ENCODE peak calls at places on chromosomes 11 and 22, in seven cellular contexts. L, N, X, M, P, I and W are unnamed samples.
A peak's percentile ranks its signal among the peaks of the same experiment; 100 is the strongest.

GRCh38 chr11:62464655-62465054 is 45.8 kb downstream of the SCGB1A1 start:
- DNase-seq in N (no peak), M (no peak), X (no peak), P (no peak), I (no peak), L (peak; percentile 16), W (no peak)

GRCh38 chr22:29457730-29458129 is 19.3 kb downstream of the RFPL1 start:
- DNase-seq in N (no peak), L (peak; percentile 16), I (peak; percentile 65), X (peak; percentile 47), P (no peak), M (no peak), W (no peak)

GRCh38 chr11:503179-503981 is 3.7 kb downstream of the RNH1 start:
- DNase-seq in X (no peak), L (no peak), P (no peak), N (peak; percentile 66), M (no peak), I (peak; percentile 75), W (no peak)

GRCh38 chr11:65925397-65925796 is 6.2 kb downstream of the DRAP1 start:
- DNase-seq in X (no peak), N (no peak), I (no peak), M (no peak), P (no peak), L (no peak), W (no peak)

GRCh38 chr22:49630448-49630946 is 197.2 kb downstream of the BRD1 start:
- DNase-seq in X (no peak), N (no peak), L (no peak), I (no peak), P (no peak), M (no peak), W (no peak)

GRCh38 chr22:50146440-50147228 is 23.9 kb upstream of the PANX2 start:
- DNase-seq in I (peak; percentile 72), L (peak; percentile 75), N (peak; percentile 64), X (no peak), P (no peak), M (no peak), W (no peak)

GRCh38 chr22:44828193-44828592 is 75.8 kb downstream of the ARHGAP8 start:
- DNase-seq in N (no peak), P (no peak), M (no peak), I (peak; percentile 46), X (peak; percentile 60), L (no peak), W (no peak)

GRCh38 chr11:73945396-73945795 is 5.4 kb upstream of the DNAJB13 start:
- DNase-seq in M (no peak), N (no peak), P (no peak), L (no peak), X (no peak), I (no peak), W (no peak)

GRCh38 chr22:19723990-19724827 is 870 bp downstream of the GP1BB start:
- DNase-seq in N (no peak), X (peak; percentile 85), I (peak; percentile 97), P (no peak), L (peak; percentile 54), M (no peak), W (no peak)

GRCh38 chr11:57616595-57616994 is 19.1 kb downstream of the SERPING1 start:
- DNase-seq in P (no peak), L (no peak), N (no peak), X (no peak), I (no peak), M (no peak), W (no peak)

GRCh38 chr11:57406337-57406904 is 16.0 kb upstream of the PRG2 start:
- DNase-seq in X (no peak), L (peak; percentile 10), I (no peak), M (no peak), P (no peak), N (peak; percentile 57), W (no peak)

GRCh38 chr11:96424693-96425092 is 34.9 kb downstream of the JRKL start:
- DNase-seq in I (no peak), M (no peak), X (no peak), N (no peak), L (no peak), P (no peak), W (no peak)

GRCh38 chr11:96430668-96431067 is 40.9 kb downstream of the JRKL start:
- DNase-seq in P (no peak), N (no peak), I (no peak), L (no peak), M (no peak), X (no peak), W (no peak)

GRCh38 chr11:96426356-96427103 is 36.7 kb downstream of the JRKL start:
- DNase-seq in M (no peak), N (no peak), X (no peak), L (no peak), I (peak; percentile 62), P (no peak), W (no peak)
- TF ChIP-seq CTCF in M (peak; percentile 62), N (peak; percentile 46), X (peak; percentile 66), L (peak; percentile 64), I (peak; percentile 74), P (peak; percentile 60), W (no peak)

GRCh38 chr11:110491577-110492352 is 62.0 kb downstream of the FDX1 start:
- DNase-seq in M (no peak), N (no peak), L (no peak), X (no peak), P (no peak), I (no peak), W (no peak)

GRCh38 chr11:110481523-110481922 is 51.8 kb downstream of the FDX1 start:
- DNase-seq in I (peak; percentile 26), X (no peak), N (no peak), M (no peak), P (no peak), L (no peak), W (no peak)

GRCh38 chr11:110488446-110488845 is 58.7 kb downstream of the FDX1 start:
- DNase-seq in N (no peak), P (no peak), X (no peak), M (no peak), L (no peak), I (no peak), W (no peak)

GRCh38 chr11:110490886-110491285 is 61.1 kb downstream of the FDX1 start:
- DNase-seq in P (no peak), X (no peak), N (no peak), M (no peak), L (no peak), I (peak; percentile 7), W (no peak)

DNA sequence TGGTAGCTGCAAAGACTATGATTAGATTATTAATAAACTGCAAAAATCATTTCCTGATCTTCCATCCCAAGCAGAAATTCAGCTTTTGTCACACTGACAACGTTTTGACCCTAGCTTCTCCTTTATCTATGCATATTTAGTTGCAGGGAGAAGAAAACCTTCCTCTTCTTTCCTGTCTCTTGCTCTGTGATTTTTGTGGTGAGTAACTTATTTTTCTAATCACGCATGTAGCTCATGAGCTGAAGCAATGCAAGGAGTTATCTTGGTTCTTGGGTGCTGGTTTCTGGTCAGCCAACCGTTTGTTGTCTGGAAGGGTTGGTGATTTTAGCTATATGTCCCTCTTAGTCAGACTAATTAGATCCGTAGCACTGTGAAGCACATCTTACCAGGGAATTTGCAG is 56.4 kb downstream of the FDX1 start:
- DNase-seq in I (no peak), M (no peak), X (no peak), P (no peak), L (no peak), N (no peak), W (no peak)
- TF ChIP-seq CTCF in I (no peak), M (no peak), X (no peak), P (no peak), L (no peak), N (no peak), W (no peak)

DNA sequence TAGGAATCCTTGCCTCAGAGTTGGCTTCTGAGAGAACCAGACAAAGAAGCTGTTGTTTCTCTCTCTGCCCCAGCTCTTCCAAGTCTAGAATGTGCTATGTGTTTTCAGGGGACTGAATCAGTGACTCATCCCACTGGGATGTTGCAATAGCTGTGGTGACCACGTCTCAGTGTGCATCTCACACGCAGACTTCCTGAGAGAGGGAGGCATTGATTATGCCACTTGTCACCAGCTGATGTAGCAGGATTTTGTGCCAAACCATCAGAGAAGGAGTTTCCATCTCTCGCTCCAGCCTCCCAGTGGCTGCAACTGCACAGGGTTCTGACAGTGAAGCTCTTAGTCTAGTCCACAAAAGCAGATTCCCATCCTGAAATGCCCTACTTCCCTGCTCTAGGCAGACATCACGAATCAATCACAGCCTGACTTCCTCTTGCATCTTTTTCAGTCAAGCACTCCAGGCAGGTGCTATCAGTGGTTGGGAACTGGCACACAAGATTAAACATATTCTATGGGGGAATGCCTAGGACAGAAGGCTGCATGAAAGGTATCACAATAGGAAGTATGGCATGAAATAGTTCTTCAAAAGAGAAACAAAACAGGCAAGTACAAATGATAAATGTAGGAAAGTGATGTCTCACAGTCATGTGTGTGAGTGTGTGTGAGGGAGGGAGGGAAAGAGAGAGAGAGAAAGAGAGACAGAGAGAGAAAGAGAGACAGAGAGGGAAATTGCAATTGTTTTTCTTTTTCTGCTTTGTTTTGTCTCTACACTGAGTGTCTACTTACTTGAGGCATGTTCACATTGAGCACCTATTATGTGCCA is 456.0 kb downstream of the MIAT start:
- DNase-seq in P (peak; percentile 85), X (no peak), L (peak; percentile 55), I (no peak), M (no peak), N (peak; percentile 79), W (no peak)
- TF ChIP-seq CTCF in P (no peak), X (no peak), L (no peak), I (no peak), M (no peak), N (no peak), W (no peak)

GRCh38 chr11:91373497-91373896 is 851.1 kb upstream of the FAT3 start:
- DNase-seq in P (no peak), X (no peak), N (no peak), L (no peak), M (no peak), I (no peak), W (no peak)
- TF ChIP-seq CTCF in P (no peak), X (peak; percentile 23), N (no peak), L (no peak), M (no peak), I (no peak), W (no peak)

DNA sequence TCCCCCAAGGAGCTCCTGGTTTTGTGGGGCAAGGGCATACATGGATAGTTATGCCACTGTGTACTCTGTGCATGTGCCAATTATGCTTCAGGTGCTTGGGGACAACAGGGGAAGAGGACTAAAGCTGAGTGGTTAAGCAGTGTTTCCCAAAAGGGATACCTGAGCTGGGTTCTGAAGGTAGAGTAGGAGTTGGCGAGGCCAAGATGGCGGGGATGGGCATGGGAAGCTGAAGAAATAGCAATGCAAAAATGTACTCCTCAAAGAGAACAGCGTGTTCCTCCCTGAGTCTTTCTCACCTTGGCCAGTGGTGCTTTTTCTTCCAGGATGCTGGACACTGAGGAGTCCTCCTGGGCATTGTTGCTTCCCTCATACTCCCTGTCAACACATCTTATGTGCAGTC is 90.0 kb upstream of the LARGE1 start:
- DNase-seq in N (no peak), L (no peak), I (no peak), X (no peak), M (no peak), P (no peak), W (no peak)
- TF ChIP-seq CTCF in N (no peak), L (no peak), I (no peak), X (no peak), M (no peak), P (no peak), W (no peak)

GRCh38 chr11:41201156-41201555 is 258.3 kb downstream of the LRRC4C start:
- DNase-seq in M (no peak), P (no peak), I (peak; percentile 26), L (no peak), X (peak; percentile 73), N (no peak), W (no peak)
- TF ChIP-seq CTCF in M (no peak), P (no peak), I (peak; percentile 35), L (no peak), X (peak; percentile 75), N (no peak), W (no peak)